ENCODE peak calls at places on chromosomes 6 and 20, in four cellular contexts. G is transverse colon, K is HepG2, A is breast epithelium. W is an unnamed sample.

GRCh38 chr6:5956939-5957338 is 49.8 kb downstream of the NRN1 start:
- DNase-seq in K (no peak), A (no peak), G (no peak), W (no peak)

GRCh38 chr20:33251496-33251895 is 15.7 kb downstream of the BPIFA1 start:
- DNase-seq in G (no peak), A (no peak), K (no peak), W (no peak)

GRCh38 chr6:63652980-63653379 is 17.4 kb downstream of the PHF3 start:
- DNase-seq in K (no peak), A (no peak), G (no peak), W (no peak)

GRCh38 chr20:17010181-17010580 is 216.7 kb upstream of the PCSK2 start:
- DNase-seq in G (no peak), K (peak; percentile 21), A (no peak), W (no peak)

GRCh38 chr20:24402234-24402633 is 67.2 kb upstream of the SYNDIG1 start:
- DNase-seq in A (no peak), G (no peak), K (no peak), W (no peak)

GRCh38 chr6:84872996-84873395 is 108.6 kb upstream of the TBX18 start:
- DNase-seq in G (no peak), A (no peak), K (no peak), W (peak; percentile 10)

GRCh38 chr20:58133020-58133419 is 95.4 kb downstream of the ANKRD60 start:
- DNase-seq in A (no peak), K (no peak), G (no peak), W (no peak)

GRCh38 chr6:6818078-6818639 is 229.6 kb downstream of the LY86 start:
- DNase-seq in A (no peak), K (no peak), G (no peak), W (no peak)

GRCh38 chr6:41576667-41577066 is 30.5 kb downstream of the FOXP4 start:
- DNase-seq in A (no peak), G (no peak), K (no peak), W (no peak)

GRCh38 chr6:79557683-79558082 is 20.5 kb upstream of the LCA5 start:
- DNase-seq in G (no peak), A (no peak), K (no peak), W (no peak)

GRCh38 chr6:21426841-21427490 is 166.6 kb upstream of the SOX4 start:
- DNase-seq in A (no peak), K (no peak), G (no peak), W (peak; percentile 34)

GRCh38 chr6:26126394-26127221 is 39.4 kb downstream of the HFE start:
- DNase-seq in K (no peak), G (peak; percentile 26), A (no peak), W (no peak)

GRCh38 chr6:27604986-27605385 is 132.1 kb upstream of the ZNF184 start:
- DNase-seq in K (no peak), A (no peak), G (no peak), W (no peak)

GRCh38 chr6:19444041-19444440 is 393.1 kb upstream of the ID4 start:
- DNase-seq in A (no peak), G (no peak), K (no peak), W (no peak)

GRCh38 chr20:17635846-17636245 is 46.2 kb downstream of the RRBP1 start:
- DNase-seq in G (no peak), K (no peak), A (no peak), W (no peak)

DNA sequence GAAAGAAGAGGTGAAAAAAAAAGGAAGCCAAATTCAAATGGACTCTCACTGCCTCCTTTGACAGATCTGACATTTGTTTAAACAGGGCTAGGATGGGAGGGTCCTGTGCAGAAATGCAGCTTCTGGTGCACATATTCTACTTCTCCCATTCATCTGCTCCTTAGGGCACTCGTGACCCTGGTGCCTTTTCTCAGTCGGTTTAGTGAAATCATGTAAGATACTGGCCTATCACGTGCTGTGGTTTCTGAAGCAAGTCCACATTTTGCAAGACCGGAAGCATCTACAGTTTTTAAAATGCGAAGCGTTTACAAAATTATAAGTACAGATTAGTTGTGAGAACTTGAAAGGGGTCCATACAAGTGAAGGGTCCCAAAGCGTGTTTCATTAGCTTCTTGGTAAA is 324.0 kb upstream of the JARID2 start:
- DNase-seq in K (no peak), A (no peak), G (no peak), W (no peak)
- TF ChIP-seq POLR2AphosphoS5 in K (no peak), A (no peak), G (no peak), W (no peak)

DNA sequence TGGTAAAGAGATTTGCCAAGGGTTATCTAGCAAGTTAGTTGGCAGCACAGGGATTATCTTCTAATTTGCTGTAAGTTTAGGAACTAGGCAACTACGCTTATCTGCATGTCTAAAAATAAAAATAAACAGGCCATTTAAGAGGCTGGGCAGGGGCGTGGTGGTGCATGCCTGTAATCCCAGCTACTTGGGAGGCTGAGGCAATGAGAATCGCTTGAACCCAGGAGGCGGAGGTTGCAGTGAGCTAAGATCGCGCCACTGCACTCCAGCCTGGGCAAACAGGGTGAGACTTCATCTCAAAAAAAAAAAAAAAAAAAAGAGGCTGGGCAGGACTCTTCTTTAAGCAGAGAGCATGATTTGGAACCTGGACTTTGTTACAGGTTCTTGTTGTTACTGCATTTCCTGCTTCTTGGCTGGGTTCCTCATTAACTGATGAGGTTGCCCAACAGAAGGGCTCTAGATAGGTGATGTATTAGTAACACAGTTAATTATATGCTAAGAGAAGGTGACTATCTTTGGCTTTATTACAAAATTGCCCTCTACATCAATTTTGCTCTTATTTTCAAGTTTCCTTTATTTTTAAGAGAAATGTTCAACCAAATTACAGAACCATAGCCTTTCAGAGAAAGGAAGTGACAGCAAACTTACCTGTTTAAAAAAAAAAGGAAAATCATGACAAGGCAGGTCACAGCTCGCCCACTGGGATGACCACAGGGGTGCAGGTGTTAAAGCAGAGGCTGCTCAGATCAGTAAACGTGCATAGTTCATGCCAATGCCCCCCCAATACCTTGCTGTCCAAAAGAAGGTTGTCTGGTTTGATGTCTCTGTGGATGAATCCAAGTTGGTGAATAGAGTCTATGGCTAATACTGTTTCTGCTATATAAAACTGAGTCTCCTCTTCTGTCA is 32.5 kb downstream of the STK38 start:
- DNase-seq in K (peak; percentile 30), A (no peak), G (peak; percentile 70), W (no peak)
- H3K27ac ChIP-seq in K (peak overlapping the region; percentile 34), A (no peak overlapping the region), G (peak overlapping the region; percentile 78), W (no peak overlapping the region)

GRCh38 chr20:29472606-29473005 is 1784.9 kb upstream of the DEFB115 start:
- DNase-seq in A (no peak), G (no peak), K (no peak), W (no peak)
- H3K9me3 ChIP-seq in A (no peaks in the 10 kb centered on the region), G (no peaks in the 10 kb centered on the region), K (no peaks in the 10 kb centered on the region), W (no peaks in the 10 kb centered on the region)

GRCh38 chr6:125432014-125432413 is 130.2 kb upstream of the HDDC2 start:
- DNase-seq in A (no peak), G (no peak), K (no peak), W (no peak)
- TF ChIP-seq POLR2AphosphoS5 in A (no peak), G (no peak), K (no peak), W (no peak)

GRCh38 chr6:170082531-170083187 is 208.2 kb downstream of the DLL1 start:
- DNase-seq in A (no peak), K (no peak), G (peak; percentile 6), W (no peak)
- H3K27ac ChIP-seq in A (no peak overlapping the region), K (no peak overlapping the region), G (no peak overlapping the region), W (no peak overlapping the region)

GRCh38 chr6:118579786-118580185 is 31.7 kb downstream of the PLN start:
- DNase-seq in G (no peak), A (no peak), K (no peak), W (no peak)
- H3K9me3 ChIP-seq in G (peaks cover 9% of the 10 kb centered on the region), A (peaks cover 22% of the 10 kb centered on the region), K (peaks cover 18% of the 10 kb centered on the region), W (no peaks in the 10 kb centered on the region)

GRCh38 chr6:32115623-32116022 is 6.5 kb upstream of the TNXB start:
- DNase-seq in G (no peak), A (no peak), K (no peak), W (no peak)

GRCh38 chr6:32114853-32115252 is 5.7 kb upstream of the TNXB start:
- DNase-seq in K (no peak), A (no peak), G (no peak), W (no peak)

GRCh38 chr6:32118782-32119628 is 9.0 kb downstream of the ATF6B start:
- DNase-seq in G (peak; percentile 90), A (peak; percentile 77), K (peak; percentile 84), W (no peak)

GRCh38 chr6:32117461-32117860 is 8.3 kb upstream of the TNXB start:
- DNase-seq in G (no peak), A (no peak), K (no peak), W (no peak)

DNA sequence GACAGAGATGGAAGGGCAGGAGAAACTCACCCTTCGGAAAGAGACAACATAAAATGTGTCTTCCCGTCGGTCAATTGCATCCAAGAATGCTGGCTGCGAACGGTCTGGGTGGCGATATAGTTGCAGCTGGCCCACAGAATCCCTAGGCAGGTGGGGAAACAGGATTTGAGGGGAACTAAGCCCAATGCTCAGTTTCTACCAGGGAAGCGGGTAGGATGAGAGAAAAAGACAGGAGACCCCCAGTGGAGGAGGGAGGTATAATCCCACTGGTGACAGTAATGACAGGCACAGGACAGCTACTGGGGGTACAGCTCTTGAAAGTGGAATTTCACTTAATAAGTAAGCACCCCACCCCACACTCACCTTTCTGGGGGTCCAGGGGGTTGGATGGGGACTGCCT is 7.5 kb upstream of the TNXB start:
- DNase-seq in K (peak; percentile 44), A (no peak), G (no peak), W (no peak)
- TF ChIP-seq POLR2AphosphoS5 in K (no peak), A (no peak), G (no peak), W (no peak)

GRCh38 chr6:32621372-32621771 is 15.8 kb upstream of the HLA-DQA1 start:
- DNase-seq in G (no peak), K (no peak), A (no peak), W (no peak)

GRCh38 chr6:32625137-32625536 is 12.1 kb upstream of the HLA-DQA1 start:
- DNase-seq in K (no peak), A (no peak), G (no peak), W (no peak)

GRCh38 chr6:32624565-32624964 is 12.6 kb upstream of the HLA-DQA1 start:
- DNase-seq in K (no peak), A (no peak), G (no peak), W (no peak)

GRCh38 chr6:32623693-32624092 is 13.5 kb upstream of the HLA-DQA1 start:
- DNase-seq in G (no peak), K (no peak), A (no peak), W (no peak)

GRCh38 chr6:32622545-32623401 is 14.4 kb upstream of the HLA-DQA1 start:
- DNase-seq in K (peak; percentile 28), A (no peak), G (no peak), W (no peak)
- H3K27ac ChIP-seq in K (no peak overlapping the region), A (no peak overlapping the region), G (peak overlapping the region; percentile 21), W (no peak overlapping the region)

DNA sequence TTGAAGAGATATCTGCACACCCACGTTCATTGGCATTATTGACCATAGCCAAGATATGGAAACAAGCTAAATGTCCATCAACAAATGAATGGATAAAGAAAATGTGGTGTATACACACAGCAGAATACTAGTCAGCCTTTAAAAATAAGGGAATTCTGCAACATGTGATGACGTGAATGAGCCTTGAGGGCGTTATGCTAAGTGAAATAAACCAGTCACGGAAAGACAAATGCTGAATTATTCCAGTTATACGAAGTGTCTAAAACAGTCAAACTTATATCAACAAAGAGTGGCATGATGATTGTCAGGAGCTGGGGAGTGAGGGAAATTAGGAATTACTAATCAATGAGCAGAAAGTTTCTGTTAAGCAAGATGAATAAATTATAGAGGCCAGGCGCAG is 8.4 kb upstream of the DEFB121 start:
- DNase-seq in A (no peak), G (no peak), K (no peak), W (no peak)
- H3K9me3 ChIP-seq in A (no peaks in the 10 kb centered on the region), G (no peaks in the 10 kb centered on the region), K (no peaks in the 10 kb centered on the region), W (no peaks in the 10 kb centered on the region)

W was measured in SK-N-MC.